ENCODE peak calls at places on chromosomes 1 and 21, in eight cellular contexts. One of them, this sample, is unnamed.
A peak's percentile ranks its signal among the peaks of the same experiment; 100 is the strongest.

GRCh38 chr1:30060738-30061137 is 662.6 kb downstream of the MATN1 start:
- DNase-seq in Caco-2: no peak
- DNase-seq in fibroblast of pulmonary artery: no peak
- DNase-seq in Karpas-422: no peak
- DNase-seq in HFF-Myc: no peak
- DNase-seq in stomach: no peak
- DNase-seq in IMR-90: no peak
- DNase-seq in right lobe of liver: no peak
- DNase-seq in this sample: no peak

GRCh38 chr21:27024971-27025370 is 58.1 kb upstream of the ADAMTS5 start:
- DNase-seq in Caco-2: no peak
- DNase-seq in HFF-Myc: no peak
- DNase-seq in IMR-90: peak; percentile 13
- DNase-seq in stomach: no peak
- DNase-seq in right lobe of liver: no peak
- DNase-seq in fibroblast of pulmonary artery: no peak
- DNase-seq in Karpas-422: no peak
- DNase-seq in this sample: no peak

GRCh38 chr1:68379085-68379478 is 70.7 kb downstream of the RPE65 start:
- DNase-seq in HFF-Myc: no peak
- DNase-seq in right lobe of liver: no peak
- DNase-seq in fibroblast of pulmonary artery: peak; percentile 11
- DNase-seq in Caco-2: no peak
- DNase-seq in stomach: no peak
- DNase-seq in Karpas-422: no peak
- DNase-seq in IMR-90: no peak
- DNase-seq in this sample: no peak

GRCh38 chr1:229249854-229250644 is 20.9 kb upstream of the RAB4A start:
- DNase-seq in fibroblast of pulmonary artery: no peak
- DNase-seq in HFF-Myc: no peak
- DNase-seq in Karpas-422: no peak
- DNase-seq in stomach: no peak
- DNase-seq in Caco-2: no peak
- DNase-seq in right lobe of liver: no peak
- DNase-seq in IMR-90: no peak
- DNase-seq in this sample: no peak

GRCh38 chr1:170012920-170013319 is 61.6 kb downstream of the KIFAP3 start:
- DNase-seq in fibroblast of pulmonary artery: no peak
- DNase-seq in right lobe of liver: no peak
- DNase-seq in Karpas-422: no peak
- DNase-seq in HFF-Myc: no peak
- DNase-seq in IMR-90: no peak
- DNase-seq in stomach: no peak
- DNase-seq in Caco-2: no peak
- DNase-seq in this sample: no peak

GRCh38 chr21:38768385-38769071 is 37.2 kb upstream of the ETS2 start:
- DNase-seq in IMR-90: peak; percentile 100
- DNase-seq in Caco-2: no peak
- DNase-seq in stomach: no peak
- DNase-seq in fibroblast of pulmonary artery: peak; percentile 89
- DNase-seq in Karpas-422: no peak
- DNase-seq in HFF-Myc: peak; percentile 47
- DNase-seq in right lobe of liver: no peak
- DNase-seq in this sample: peak; percentile 66

GRCh38 chr21:44568261-44568660 is 5.3 kb upstream of the KRTAP10-4 start:
- DNase-seq in IMR-90: no peak
- DNase-seq in HFF-Myc: no peak
- DNase-seq in Caco-2: no peak
- DNase-seq in right lobe of liver: no peak
- DNase-seq in stomach: no peak
- DNase-seq in fibroblast of pulmonary artery: no peak
- DNase-seq in Karpas-422: no peak
- DNase-seq in this sample: no peak

GRCh38 chr1:232017057-232017456 is 390.5 kb downstream of the DISC1 start:
- DNase-seq in Karpas-422: no peak
- DNase-seq in right lobe of liver: no peak
- DNase-seq in fibroblast of pulmonary artery: no peak
- DNase-seq in HFF-Myc: no peak
- DNase-seq in IMR-90: peak; percentile 15
- DNase-seq in stomach: no peak
- DNase-seq in Caco-2: no peak
- DNase-seq in this sample: no peak

GRCh38 chr1:36023098-36023769 is 60.7 kb upstream of the TEKT2 start:
- DNase-seq in stomach: no peak
- DNase-seq in right lobe of liver: no peak
- DNase-seq in fibroblast of pulmonary artery: no peak
- DNase-seq in Karpas-422: no peak
- DNase-seq in IMR-90: no peak
- DNase-seq in Caco-2: no peak
- DNase-seq in HFF-Myc: no peak
- DNase-seq in this sample: no peak

GRCh38 chr1:186835448-186835847 is 6.7 kb downstream of the PLA2G4A start:
- DNase-seq in Karpas-422: no peak
- DNase-seq in IMR-90: no peak
- DNase-seq in Caco-2: no peak
- DNase-seq in fibroblast of pulmonary artery: no peak
- DNase-seq in stomach: no peak
- DNase-seq in right lobe of liver: no peak
- DNase-seq in HFF-Myc: no peak
- DNase-seq in this sample: no peak
- H3K4me3 ChIP-seq in Karpas-422: no peak overlapping the region
- H3K4me3 ChIP-seq in IMR-90: no peak overlapping the region
- H3K4me3 ChIP-seq in Caco-2: no peak overlapping the region
- H3K4me3 ChIP-seq in fibroblast of pulmonary artery: no peak overlapping the region
- H3K4me3 ChIP-seq in stomach: no peak overlapping the region
- H3K4me3 ChIP-seq in right lobe of liver: no peak overlapping the region
- H3K4me3 ChIP-seq in HFF-Myc: no peak overlapping the region
- H3K4me3 ChIP-seq in this sample: no peak overlapping the region

GRCh38 chr1:162691999-162692575 is 59.8 kb downstream of the DDR2 start:
- DNase-seq in right lobe of liver: no peak
- DNase-seq in Karpas-422: no peak
- DNase-seq in HFF-Myc: no peak
- DNase-seq in stomach: no peak
- DNase-seq in IMR-90: no peak
- DNase-seq in fibroblast of pulmonary artery: no peak
- DNase-seq in Caco-2: no peak
- DNase-seq in this sample: no peak

GRCh38 chr1:162688521-162688920 is 56.3 kb downstream of the DDR2 start:
- DNase-seq in Karpas-422: no peak
- DNase-seq in right lobe of liver: no peak
- DNase-seq in Caco-2: no peak
- DNase-seq in fibroblast of pulmonary artery: no peak
- DNase-seq in stomach: no peak
- DNase-seq in HFF-Myc: no peak
- DNase-seq in IMR-90: no peak
- DNase-seq in this sample: no peak

GRCh38 chr1:162689745-162690671 is 57.7 kb downstream of the DDR2 start:
- DNase-seq in right lobe of liver: peak; percentile 66
- DNase-seq in stomach: no peak
- DNase-seq in fibroblast of pulmonary artery: no peak
- DNase-seq in Caco-2: no peak
- DNase-seq in IMR-90: peak; percentile 36
- DNase-seq in HFF-Myc: no peak
- DNase-seq in Karpas-422: no peak
- DNase-seq in this sample: no peak

GRCh38 chr1:162688931-162689330 is 56.7 kb downstream of the DDR2 start:
- DNase-seq in IMR-90: no peak
- DNase-seq in right lobe of liver: no peak
- DNase-seq in fibroblast of pulmonary artery: no peak
- DNase-seq in HFF-Myc: no peak
- DNase-seq in stomach: no peak
- DNase-seq in Karpas-422: no peak
- DNase-seq in Caco-2: no peak
- DNase-seq in this sample: no peak

GRCh38 chr1:162690672-162691434 is 58.6 kb downstream of the DDR2 start:
- DNase-seq in stomach: no peak
- DNase-seq in fibroblast of pulmonary artery: peak; percentile 87
- DNase-seq in Caco-2: peak; percentile 34
- DNase-seq in right lobe of liver: no peak
- DNase-seq in Karpas-422: no peak
- DNase-seq in IMR-90: peak; percentile 93
- DNase-seq in HFF-Myc: peak; percentile 80
- DNase-seq in this sample: peak; percentile 63
- H3K4me3 ChIP-seq in stomach: no peak overlapping the region
- H3K4me3 ChIP-seq in fibroblast of pulmonary artery: no peak overlapping the region
- H3K4me3 ChIP-seq in Caco-2: no peak overlapping the region
- H3K4me3 ChIP-seq in right lobe of liver: no peak overlapping the region
- H3K4me3 ChIP-seq in Karpas-422: no peak overlapping the region
- H3K4me3 ChIP-seq in IMR-90: no peak overlapping the region
- H3K4me3 ChIP-seq in HFF-Myc: no peak overlapping the region
- H3K4me3 ChIP-seq in this sample: no peak overlapping the region

GRCh38 chr1:16181887-16182719 is 26.2 kb upstream of the EPHA2 start:
- DNase-seq in Caco-2: peak; percentile 86
- DNase-seq in stomach: peak; percentile 86
- DNase-seq in HFF-Myc: peak; percentile 83
- DNase-seq in IMR-90: peak; percentile 89
- DNase-seq in fibroblast of pulmonary artery: peak; percentile 91
- DNase-seq in right lobe of liver: peak; percentile 83
- DNase-seq in Karpas-422: no peak
- DNase-seq in this sample: peak; percentile 80

GRCh38 chr1:16186655-16187235 is 25.7 kb downstream of the ARHGEF19 start:
- DNase-seq in fibroblast of pulmonary artery: no peak
- DNase-seq in IMR-90: no peak
- DNase-seq in HFF-Myc: no peak
- DNase-seq in stomach: no peak
- DNase-seq in Caco-2: no peak
- DNase-seq in Karpas-422: no peak
- DNase-seq in right lobe of liver: no peak
- DNase-seq in this sample: no peak

GRCh38 chr1:16183157-16183556 is 27.3 kb upstream of the EPHA2 start:
- DNase-seq in HFF-Myc: no peak
- DNase-seq in stomach: no peak
- DNase-seq in IMR-90: peak; percentile 78
- DNase-seq in right lobe of liver: peak; percentile 88
- DNase-seq in Caco-2: no peak
- DNase-seq in fibroblast of pulmonary artery: peak; percentile 61
- DNase-seq in Karpas-422: no peak
- DNase-seq in this sample: peak; percentile 37

GRCh38 chr1:16184557-16185303 is 27.7 kb downstream of the ARHGEF19 start:
- DNase-seq in IMR-90: no peak
- DNase-seq in right lobe of liver: no peak
- DNase-seq in stomach: no peak
- DNase-seq in Caco-2: no peak
- DNase-seq in fibroblast of pulmonary artery: no peak
- DNase-seq in Karpas-422: no peak
- DNase-seq in HFF-Myc: no peak
- DNase-seq in this sample: no peak

DNA sequence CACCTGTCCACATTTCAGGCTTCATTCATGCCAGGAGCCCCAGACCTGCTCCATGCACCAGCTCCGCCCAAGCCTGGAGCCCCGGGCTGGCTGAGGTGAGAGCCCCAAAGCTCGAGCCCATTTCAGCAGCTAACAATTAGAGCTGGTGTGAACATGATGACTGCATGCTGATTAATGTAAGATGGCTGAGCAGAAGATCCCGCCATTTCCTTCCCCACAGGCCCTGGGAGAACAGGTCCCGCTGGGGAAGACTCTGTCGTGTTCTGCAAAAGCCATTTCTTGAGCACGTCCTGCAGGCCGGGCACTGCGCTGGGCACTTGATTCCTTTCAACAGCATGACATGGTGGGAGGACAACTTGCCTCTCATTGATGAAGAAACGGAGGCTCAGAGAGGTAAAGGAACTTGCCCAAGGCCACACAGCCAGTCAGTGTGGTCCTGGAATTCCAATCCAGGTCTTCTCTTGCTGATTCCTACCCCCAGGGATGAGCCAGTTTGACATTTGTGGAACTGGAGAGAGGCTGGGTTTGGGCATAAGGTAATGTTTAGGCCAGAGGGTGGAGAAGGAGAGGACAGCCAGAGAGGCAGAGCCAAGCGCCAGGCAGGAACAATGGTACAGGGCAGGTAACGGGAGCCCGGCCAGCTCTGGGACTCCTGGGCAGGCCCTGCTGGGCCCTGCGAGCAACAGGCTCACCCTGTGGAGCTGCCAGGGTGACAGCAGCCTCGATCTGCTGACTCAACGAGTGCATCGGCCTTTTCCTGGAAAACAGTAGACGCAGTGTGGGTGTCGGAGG is 28.1 kb upstream of the EPHA2 start:
- DNase-seq in Caco-2: no peak
- DNase-seq in HFF-Myc: no peak
- DNase-seq in right lobe of liver: peak; percentile 97
- DNase-seq in stomach: peak; percentile 64
- DNase-seq in Karpas-422: no peak
- DNase-seq in IMR-90: no peak
- DNase-seq in fibroblast of pulmonary artery: no peak
- DNase-seq in this sample: no peak
- H3K4me3 ChIP-seq in Caco-2: no peak overlapping the region
- H3K4me3 ChIP-seq in HFF-Myc: no peak overlapping the region
- H3K4me3 ChIP-seq in right lobe of liver: no peak overlapping the region
- H3K4me3 ChIP-seq in stomach: no peak overlapping the region
- H3K4me3 ChIP-seq in Karpas-422: no peak overlapping the region
- H3K4me3 ChIP-seq in IMR-90: no peak overlapping the region
- H3K4me3 ChIP-seq in fibroblast of pulmonary artery: no peak overlapping the region
- H3K4me3 ChIP-seq in this sample: no peak overlapping the region

GRCh38 chr1:208105756-208106155 is 138.4 kb downstream of the PLXNA2 start:
- DNase-seq in stomach: no peak
- DNase-seq in fibroblast of pulmonary artery: no peak
- DNase-seq in Karpas-422: no peak
- DNase-seq in HFF-Myc: no peak
- DNase-seq in right lobe of liver: no peak
- DNase-seq in IMR-90: no peak
- DNase-seq in Caco-2: no peak
- DNase-seq in this sample: no peak

GRCh38 chr1:208106218-208106617 is 138.0 kb downstream of the PLXNA2 start:
- DNase-seq in HFF-Myc: no peak
- DNase-seq in stomach: no peak
- DNase-seq in Caco-2: no peak
- DNase-seq in fibroblast of pulmonary artery: no peak
- DNase-seq in IMR-90: no peak
- DNase-seq in Karpas-422: no peak
- DNase-seq in right lobe of liver: no peak
- DNase-seq in this sample: no peak

GRCh38 chr1:208108646-208109330 is 135.4 kb downstream of the PLXNA2 start:
- DNase-seq in HFF-Myc: no peak
- DNase-seq in IMR-90: no peak
- DNase-seq in stomach: no peak
- DNase-seq in Caco-2: no peak
- DNase-seq in right lobe of liver: no peak
- DNase-seq in fibroblast of pulmonary artery: no peak
- DNase-seq in Karpas-422: no peak
- DNase-seq in this sample: no peak

GRCh38 chr1:208107817-208108608 is 136.2 kb downstream of the PLXNA2 start:
- DNase-seq in stomach: no peak
- DNase-seq in right lobe of liver: no peak
- DNase-seq in fibroblast of pulmonary artery: peak; percentile 81
- DNase-seq in IMR-90: peak; percentile 77
- DNase-seq in Karpas-422: no peak
- DNase-seq in Caco-2: no peak
- DNase-seq in HFF-Myc: no peak
- DNase-seq in this sample: no peak

GRCh38 chr1:208107415-208107814 is 136.8 kb downstream of the PLXNA2 start:
- DNase-seq in IMR-90: no peak
- DNase-seq in Karpas-422: no peak
- DNase-seq in HFF-Myc: no peak
- DNase-seq in Caco-2: no peak
- DNase-seq in right lobe of liver: no peak
- DNase-seq in fibroblast of pulmonary artery: no peak
- DNase-seq in stomach: no peak
- DNase-seq in this sample: no peak
- H3K4me3 ChIP-seq in IMR-90: no peak overlapping the region
- H3K4me3 ChIP-seq in Karpas-422: no peak overlapping the region
- H3K4me3 ChIP-seq in HFF-Myc: no peak overlapping the region
- H3K4me3 ChIP-seq in Caco-2: no peak overlapping the region
- H3K4me3 ChIP-seq in right lobe of liver: no peak overlapping the region
- H3K4me3 ChIP-seq in fibroblast of pulmonary artery: no peak overlapping the region
- H3K4me3 ChIP-seq in stomach: no peak overlapping the region
- H3K4me3 ChIP-seq in this sample: no peak overlapping the region